ENCODE peak calls at places on chromosome 21, in five cellular contexts. One of them, this sample, is unnamed.

GRCh38 chr21:35962917-35963316 is 97.4 kb downstream of the SETD4 start:
- DNase-seq in neural progenitor cell: no peak
- DNase-seq in K562: no peak
- DNase-seq in fibroblast of lung: no peak
- DNase-seq in mammary epithelial cell: no peak
- DNase-seq in this sample: no peak

GRCh38 chr21:39197448-39197847 is 14.2 kb upstream of the PSMG1 start:
- DNase-seq in K562: no peak
- DNase-seq in fibroblast of lung: no peak
- DNase-seq in neural progenitor cell: no peak
- DNase-seq in mammary epithelial cell: no peak
- DNase-seq in this sample: no peak

GRCh38 chr21:14080040-14080763 is 130.6 kb downstream of the LIPI start:
- DNase-seq in mammary epithelial cell: no peak
- DNase-seq in neural progenitor cell: peak
- DNase-seq in fibroblast of lung: no peak
- DNase-seq in K562: no peak
- DNase-seq in this sample: no peak

GRCh38 chr21:36727886-36728285 is 29.0 kb downstream of the SIM2 start:
- DNase-seq in mammary epithelial cell: no peak
- DNase-seq in fibroblast of lung: no peak
- DNase-seq in neural progenitor cell: peak
- DNase-seq in K562: peak
- DNase-seq in this sample: no peak

GRCh38 chr21:15152591-15152990 is 87.8 kb upstream of the NRIP1 start:
- DNase-seq in mammary epithelial cell: no peak
- DNase-seq in fibroblast of lung: no peak
- DNase-seq in neural progenitor cell: no peak
- DNase-seq in K562: no peak
- DNase-seq in this sample: no peak

GRCh38 chr21:23612210-23612609 is 1995.1 kb downstream of the MRPL39 start:
- DNase-seq in neural progenitor cell: no peak
- DNase-seq in K562: no peak
- DNase-seq in fibroblast of lung: no peak
- DNase-seq in mammary epithelial cell: no peak
- DNase-seq in this sample: no peak

GRCh38 chr21:17798796-17799195 is 20.4 kb downstream of the C21orf91 start:
- DNase-seq in neural progenitor cell: no peak
- DNase-seq in fibroblast of lung: no peak
- DNase-seq in mammary epithelial cell: no peak
- DNase-seq in K562: no peak
- DNase-seq in this sample: no peak

GRCh38 chr21:10425856-10426255 is 95.5 kb upstream of the TPTE start:
- DNase-seq in neural progenitor cell: no peak
- DNase-seq in mammary epithelial cell: no peak
- DNase-seq in fibroblast of lung: no peak
- DNase-seq in K562: no peak
- DNase-seq in this sample: no peak

GRCh38 chr21:34345892-34346291 is 17.9 kb upstream of the KCNE2 start:
- DNase-seq in neural progenitor cell: no peak
- DNase-seq in fibroblast of lung: peak
- DNase-seq in K562: no peak
- DNase-seq in mammary epithelial cell: no peak
- DNase-seq in this sample: no peak

GRCh38 chr21:35984654-35985366 is 75.5 kb downstream of the SETD4 start:
- DNase-seq in fibroblast of lung: no peak
- DNase-seq in neural progenitor cell: no peak
- DNase-seq in mammary epithelial cell: no peak
- DNase-seq in K562: no peak
- DNase-seq in this sample: no peak

GRCh38 chr21:14567557-14568279 is 21.6 kb upstream of the SAMSN1 start:
- DNase-seq in fibroblast of lung: no peak
- DNase-seq in mammary epithelial cell: no peak
- DNase-seq in K562: no peak
- DNase-seq in neural progenitor cell: no peak
- DNase-seq in this sample: no peak

GRCh38 chr21:34126691-34127090 is 53.3 kb downstream of the MRPS6 start:
- DNase-seq in fibroblast of lung: peak
- DNase-seq in K562: no peak
- DNase-seq in neural progenitor cell: no peak
- DNase-seq in mammary epithelial cell: peak
- DNase-seq in this sample: no peak

GRCh38 chr21:35932232-35932911 is 128.0 kb downstream of the SETD4 start:
- DNase-seq in neural progenitor cell: no peak
- DNase-seq in fibroblast of lung: peak
- DNase-seq in mammary epithelial cell: peak
- DNase-seq in K562: peak
- DNase-seq in this sample: no peak

GRCh38 chr21:23960769-23961168 is 1646.5 kb downstream of the MRPL39 start:
- DNase-seq in neural progenitor cell: no peak
- DNase-seq in mammary epithelial cell: no peak
- DNase-seq in fibroblast of lung: no peak
- DNase-seq in K562: no peak
- DNase-seq in this sample: no peak

GRCh38 chr21:14718957-14719356 is 172.8 kb upstream of the SAMSN1 start:
- DNase-seq in fibroblast of lung: no peak
- DNase-seq in neural progenitor cell: no peak
- DNase-seq in K562: no peak
- DNase-seq in mammary epithelial cell: no peak
- DNase-seq in this sample: no peak

DNA sequence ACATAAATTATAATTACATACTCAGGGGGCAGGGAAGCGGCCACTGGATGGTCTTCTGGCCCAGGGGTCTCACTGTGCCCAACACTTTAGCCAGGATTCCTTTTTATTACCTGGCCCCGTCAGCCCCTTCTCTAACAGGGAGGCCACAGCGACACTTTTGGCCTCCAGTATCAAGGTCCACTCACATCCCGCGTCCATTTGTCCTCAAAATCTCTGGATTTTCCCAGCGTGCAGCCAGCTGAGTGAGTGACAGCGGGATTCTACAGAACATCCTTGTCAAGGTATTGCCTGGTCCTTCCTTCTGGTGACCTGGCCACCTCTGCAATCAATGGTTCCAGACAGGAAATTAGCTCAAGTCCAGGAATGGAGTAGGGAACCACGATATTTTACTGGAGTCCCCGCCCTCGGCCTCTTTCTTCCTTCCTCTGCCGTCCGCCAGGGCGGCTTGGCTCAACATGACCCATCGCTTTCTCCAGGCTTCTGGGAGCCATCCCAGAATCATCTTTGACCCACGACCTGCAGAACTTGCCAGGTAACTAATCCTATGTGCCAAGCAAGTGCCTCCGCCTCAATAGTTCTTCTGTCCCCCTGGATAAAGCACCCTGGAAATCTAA is 2.7 kb upstream of the COL6A2 start:
- DNase-seq in K562: no peak
- DNase-seq in mammary epithelial cell: no peak
- DNase-seq in neural progenitor cell: no peak
- DNase-seq in fibroblast of lung: no peak
- DNase-seq in this sample: no peak
- TF ChIP-seq CTCF in K562: no peak
- TF ChIP-seq CTCF in mammary epithelial cell: no peak
- TF ChIP-seq CTCF in neural progenitor cell: no peak
- TF ChIP-seq CTCF in fibroblast of lung: no peak
- TF ChIP-seq CTCF in this sample: no peak

DNA sequence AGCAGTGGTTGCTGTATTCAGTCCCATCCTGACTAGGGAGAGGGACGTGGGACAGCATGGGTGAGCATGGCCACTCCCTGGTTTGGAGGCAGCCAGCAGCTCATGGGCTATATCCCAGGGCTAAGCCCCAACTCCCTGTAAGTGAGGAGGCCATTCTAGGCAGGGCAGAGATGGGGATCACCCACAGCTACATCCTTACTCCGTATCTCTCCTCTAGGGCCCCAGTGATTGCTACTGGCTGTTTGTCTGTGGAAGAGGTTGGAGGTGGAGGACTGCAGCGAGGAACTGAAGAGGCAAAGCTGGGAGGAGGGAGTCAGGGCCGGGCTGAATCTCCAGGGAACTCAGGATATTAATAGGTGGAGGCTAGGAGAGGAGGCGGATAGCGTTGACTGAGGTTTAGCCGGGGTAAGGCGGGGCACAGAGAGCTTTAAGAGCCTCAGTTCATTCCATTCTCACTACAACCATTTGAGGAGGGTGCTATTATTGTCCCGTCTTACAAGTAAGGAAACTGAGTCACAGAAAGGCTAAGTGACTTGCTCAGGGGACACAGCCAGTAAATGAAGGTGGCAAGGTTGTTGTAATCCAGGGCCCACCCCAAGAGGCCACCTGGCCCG is 6.8 kb downstream of the OLIG2 start:
- DNase-seq in neural progenitor cell: no peak
- DNase-seq in fibroblast of lung: no peak
- DNase-seq in mammary epithelial cell: no peak
- DNase-seq in K562: no peak
- DNase-seq in this sample: no peak
- TF ChIP-seq EZH2 in neural progenitor cell: no peak
- TF ChIP-seq EZH2 in fibroblast of lung: peak
- TF ChIP-seq EZH2 in mammary epithelial cell: peak
- TF ChIP-seq EZH2 in K562: no peak
- TF ChIP-seq EZH2 in this sample: no peak

DNA sequence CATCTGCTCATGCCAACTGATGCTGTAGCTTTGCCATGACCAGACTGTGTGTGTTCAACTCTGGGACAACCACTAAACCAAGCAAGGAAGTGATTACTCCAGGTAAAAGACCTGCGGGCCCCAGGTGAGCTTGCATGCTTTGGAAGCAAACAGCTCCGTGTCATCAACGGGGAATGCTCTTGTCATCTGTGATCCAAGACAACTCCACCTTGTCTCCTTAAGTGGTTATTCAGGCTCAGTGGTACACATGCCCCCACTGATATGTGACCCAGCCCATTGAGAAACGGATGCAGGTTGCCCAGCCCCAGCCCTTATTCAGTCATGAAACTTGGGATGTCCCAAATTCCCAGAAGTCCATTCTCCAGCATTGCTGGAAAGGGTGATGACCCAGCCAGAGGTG is 89.0 kb downstream of the TIAM1 start:
- DNase-seq in fibroblast of lung: no peak
- DNase-seq in mammary epithelial cell: no peak
- DNase-seq in neural progenitor cell: no peak
- DNase-seq in K562: no peak
- DNase-seq in this sample: no peak
- H3K9ac ChIP-seq in fibroblast of lung: no peak
- H3K9ac ChIP-seq in mammary epithelial cell: no peak
- H3K9ac ChIP-seq in neural progenitor cell: no peak
- H3K9ac ChIP-seq in K562: no peak
- H3K9ac ChIP-seq in this sample: no peak

DNA sequence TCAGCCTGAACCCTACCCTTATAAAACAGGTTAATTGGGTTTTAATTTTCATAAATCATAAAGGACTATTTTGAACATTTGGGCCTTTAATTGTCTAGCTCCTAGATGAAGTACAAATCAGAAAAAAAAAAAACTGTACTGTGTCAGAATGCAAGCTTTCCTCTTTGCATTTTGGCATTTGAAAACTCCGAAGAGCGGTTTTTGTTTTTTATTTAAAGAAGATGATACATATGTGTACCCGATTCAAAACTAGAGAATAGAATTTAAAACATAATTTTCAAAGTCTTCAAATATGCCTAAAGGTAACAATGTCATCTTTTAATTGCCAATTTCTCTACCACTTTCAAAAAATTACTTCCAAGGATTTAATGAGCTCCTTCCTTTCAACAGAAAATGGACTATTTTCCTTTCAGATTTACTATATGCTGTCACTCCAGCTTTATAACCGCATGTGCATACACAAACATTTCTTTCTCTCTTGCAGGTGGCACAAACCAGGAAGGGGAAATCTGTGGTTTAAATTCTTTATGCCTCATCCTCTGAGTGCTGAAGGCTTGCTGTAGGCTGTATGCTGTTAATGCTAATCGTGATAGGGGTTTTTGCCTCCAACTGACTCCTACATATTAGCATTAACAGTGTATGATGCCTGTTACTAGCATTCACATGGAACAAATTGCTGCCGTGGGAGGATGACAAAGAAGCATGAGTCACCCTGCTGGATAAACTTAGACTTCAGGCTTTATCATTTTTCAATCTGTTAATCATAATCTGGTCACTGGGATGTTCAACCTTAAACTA is 33.7 kb downstream of the MRPL39 start:
- DNase-seq in neural progenitor cell: no peak
- DNase-seq in mammary epithelial cell: peak
- DNase-seq in K562: peak
- DNase-seq in fibroblast of lung: peak
- DNase-seq in this sample: peak
- TF ChIP-seq CTCF in neural progenitor cell: no peak
- TF ChIP-seq CTCF in mammary epithelial cell: no peak
- TF ChIP-seq CTCF in K562: no peak
- TF ChIP-seq CTCF in fibroblast of lung: no peak
- TF ChIP-seq CTCF in this sample: no peak

GRCh38 chr21:41317458-41317857 is 857 bp downstream of the FAM3B start:
- DNase-seq in mammary epithelial cell: no peak
- DNase-seq in fibroblast of lung: no peak
- DNase-seq in K562: no peak
- DNase-seq in neural progenitor cell: no peak
- DNase-seq in this sample: no peak
- TF ChIP-seq EZH2 in mammary epithelial cell: no peak
- TF ChIP-seq EZH2 in fibroblast of lung: no peak
- TF ChIP-seq EZH2 in K562: no peak
- TF ChIP-seq EZH2 in neural progenitor cell: no peak
- TF ChIP-seq EZH2 in this sample: no peak

GRCh38 chr21:45993210-45994085 is 11.9 kb downstream of the COL6A1 start:
- DNase-seq in fibroblast of lung: no peak
- DNase-seq in mammary epithelial cell: no peak
- DNase-seq in neural progenitor cell: no peak
- DNase-seq in K562: no peak
- DNase-seq in this sample: no peak
- H3K9ac ChIP-seq in fibroblast of lung: peak
- H3K9ac ChIP-seq in mammary epithelial cell: no peak
- H3K9ac ChIP-seq in neural progenitor cell: no peak
- H3K9ac ChIP-seq in K562: no peak
- H3K9ac ChIP-seq in this sample: no peak

DNA sequence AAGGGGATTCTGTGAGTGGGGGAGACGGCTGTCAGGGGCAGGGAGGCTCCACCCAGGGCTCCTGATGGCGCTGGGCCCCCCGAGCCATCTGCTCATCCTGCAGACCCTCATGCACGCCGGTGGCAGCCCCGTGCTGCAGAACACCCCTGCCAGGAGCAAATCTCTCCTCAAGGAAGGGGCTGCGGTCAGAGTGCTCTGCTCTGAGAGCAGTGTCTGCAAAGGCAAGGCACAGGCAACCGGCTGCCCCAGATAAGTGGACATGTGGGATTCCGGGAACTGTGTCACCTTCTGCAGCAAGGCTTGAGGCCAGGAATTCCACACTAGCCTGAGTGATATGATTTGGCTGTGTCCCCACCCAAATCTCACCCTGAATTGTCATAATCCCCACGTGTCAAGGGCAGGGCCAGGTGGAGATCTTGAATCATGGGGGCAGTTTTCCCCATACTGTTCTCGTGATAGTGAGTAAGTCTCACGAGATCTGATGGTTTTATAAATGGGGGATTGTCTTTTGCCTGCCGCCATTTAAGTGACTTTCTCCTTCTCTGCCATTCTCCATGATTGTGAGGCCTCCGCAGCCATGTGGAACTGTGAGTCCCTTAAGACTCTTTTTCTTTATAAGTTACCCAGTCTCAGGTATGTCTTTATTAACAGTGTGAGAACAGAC is 101.0 kb downstream of the PDE9A start:
- DNase-seq in mammary epithelial cell: no peak
- DNase-seq in K562: peak
- DNase-seq in neural progenitor cell: no peak
- DNase-seq in fibroblast of lung: no peak
- DNase-seq in this sample: no peak
- TF ChIP-seq CTCF in mammary epithelial cell: no peak
- TF ChIP-seq CTCF in K562: no peak
- TF ChIP-seq CTCF in neural progenitor cell: no peak
- TF ChIP-seq CTCF in fibroblast of lung: no peak
- TF ChIP-seq CTCF in this sample: no peak